ENCODE peak calls at places on chromosomes 4 and X, in four cellular contexts. K, X, W and L are unnamed samples.

GRCh38 chr4:139684351-139684750 is 18.7 kb downstream of the MGST2 start:
- DNase-seq in K (no peak), X (no peak), W (no peak), L (no peak)

GRCh38 chrX:53992589-53992988 is 51.7 kb downstream of the PHF8 start:
- DNase-seq in K (no peak), X (no peak), W (no peak), L (no peak)

GRCh38 chrX:64350521-64350920 is 44.7 kb downstream of the MTMR8 start:
- DNase-seq in X (no peak), K (no peak), W (no peak), L (no peak)

GRCh38 chr4:140579278-140579677 is 10.5 kb upstream of the UCP1 start:
- DNase-seq in W (no peak), K (no peak), X (no peak), L (no peak)

GRCh38 chrX:104118765-104119164 is 6.4 kb downstream of the ZCCHC18 start:
- DNase-seq in W (no peak), X (no peak), K (no peak), L (no peak)

GRCh38 chr4:4443821-4444220 is 56.9 kb downstream of the NSG1 start:
- DNase-seq in W (no peak), X (no peak), K (no peak), L (peak)

GRCh38 chr4:79331126-79331876 is 5.4 kb upstream of the NAA11 start:
- DNase-seq in K (no peak), W (no peak), X (no peak), L (no peak)

GRCh38 chrX:6941041-6941440 is 206.5 kb upstream of the STS start:
- DNase-seq in W (no peak), X (no peak), K (no peak), L (no peak)

GRCh38 chr4:184932343-184932742 is 85.9 kb upstream of the HELT start:
- DNase-seq in K (peak), X (no peak), W (no peak), L (no peak)

GRCh38 chr4:60759518-60760245 is 440.4 kb upstream of the ADGRL3 start:
- DNase-seq in W (no peak), X (no peak), K (no peak), L (no peak)
- TF ChIP-seq CTCF in W (no peak), X (peak), K (peak), L (no peak)

GRCh38 chrX:49177873-49178480 is 6.3 kb downstream of the PLP2 start:
- DNase-seq in X (no peak), W (no peak), K (no peak), L (no peak)

GRCh38 chrX:49176421-49177326 is 5.0 kb downstream of the PLP2 start:
- DNase-seq in W (peak), K (no peak), X (no peak), L (no peak)

GRCh38 chrX:49179358-49179757 is 6.8 kb downstream of the PRICKLE3 start:
- DNase-seq in K (no peak), W (no peak), X (no peak), L (no peak)

GRCh38 chrX:49177338-49177833 is 5.7 kb downstream of the PLP2 start:
- DNase-seq in X (no peak), K (no peak), W (peak), L (no peak)

GRCh38 chrX:49178537-49178936 is 6.8 kb downstream of the PLP2 start:
- DNase-seq in X (no peak), K (no peak), W (no peak), L (no peak)
- H3K4me3 ChIP-seq in X (no peak), K (no peak), W (no peak), L (no peak)

DNA sequence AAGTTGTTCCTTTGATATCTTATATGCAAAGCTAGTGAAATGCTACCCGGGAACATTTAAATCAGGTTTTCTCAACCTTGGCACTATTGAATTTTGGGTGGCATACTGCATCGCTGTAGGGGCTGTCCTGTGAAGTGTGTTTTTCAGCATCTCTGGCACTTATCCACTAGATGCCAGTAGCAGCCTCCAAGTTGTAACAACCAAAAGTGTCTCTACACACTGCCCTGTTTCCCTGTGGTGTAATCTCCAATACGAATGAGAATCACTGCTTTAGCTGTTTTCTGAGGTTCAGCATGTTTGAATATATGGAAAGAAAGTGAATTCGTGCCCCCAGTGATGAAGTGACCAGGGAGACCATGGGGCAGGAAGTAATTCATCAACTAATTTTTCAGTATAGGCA is 551.6 kb upstream of the PRKX start:
- DNase-seq in K (no peak), X (no peak), W (no peak), L (no peak)
- TF ChIP-seq CTCF in K (no peak), X (no peak), W (no peak), L (no peak)

GRCh38 chr4:117400039-117400835 is 314.9 kb upstream of the TRAM1L1 start:
- DNase-seq in X (no peak), K (no peak), W (no peak), L (no peak)
- H3K4me3 ChIP-seq in X (no peak), K (no peak), W (no peak), L (no peak)

DNA sequence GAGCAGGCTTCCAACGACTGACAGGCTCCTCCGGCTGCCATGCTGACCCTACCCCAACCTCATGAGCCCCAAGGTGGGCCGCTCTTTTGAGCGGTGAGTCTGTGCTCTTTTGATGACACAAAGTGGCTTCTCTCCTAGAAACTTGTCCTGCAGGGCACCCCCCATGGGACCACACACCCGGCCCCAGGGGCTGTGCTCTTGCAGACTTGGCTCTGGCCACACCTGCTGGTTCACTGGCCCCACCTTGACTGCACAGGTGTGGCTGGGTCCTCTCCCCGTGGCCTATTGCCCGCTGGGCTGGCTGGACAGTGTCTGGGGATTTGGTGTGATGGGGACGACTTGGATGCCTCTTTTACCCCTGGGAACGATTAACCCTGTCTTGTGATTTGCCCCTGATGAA is 1.5 kb upstream of the CPZ start:
- DNase-seq in K (no peak), W (no peak), X (no peak), L (no peak)
- TF ChIP-seq CTCF in K (no peak), W (no peak), X (no peak), L (no peak)

GRCh38 chrX:21658152-21658737 is at the start of gene KLHL34:
- DNase-seq in K (no peak), X (no peak), W (peak), L (no peak)

GRCh38 chrX:21657318-21658151 is 595 bp downstream of the KLHL34 start:
- DNase-seq in W (no peak), X (no peak), K (no peak), L (no peak)

GRCh38 chrX:21656587-21657317 is 1.4 kb downstream of the KLHL34 start:
- DNase-seq in X (no peak), K (no peak), W (no peak), L (no peak)

GRCh38 chrX:21659320-21659719 is 1.2 kb upstream of the KLHL34 start:
- DNase-seq in X (no peak), W (no peak), K (no peak), L (no peak)

DNA sequence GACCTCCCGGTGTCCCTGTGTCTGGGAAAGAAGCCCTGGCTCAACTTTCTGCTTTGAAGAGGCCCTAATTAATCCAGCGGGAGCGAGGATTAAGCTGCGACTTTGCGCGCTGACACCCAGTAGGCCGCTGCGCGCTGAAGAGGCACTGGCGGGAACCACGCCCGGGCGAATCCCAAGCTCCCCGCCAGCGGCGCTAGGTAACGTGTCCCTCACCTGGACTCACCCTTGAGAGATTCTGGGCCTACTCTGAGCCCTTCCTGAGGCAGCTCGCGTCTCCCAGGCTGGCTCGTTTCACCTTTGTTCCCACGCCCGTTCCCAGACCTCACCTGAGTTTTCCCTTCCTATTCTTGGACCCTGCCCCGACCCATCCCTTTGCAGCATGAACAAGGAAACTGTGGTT is 616 bp upstream of the KLHL34 start:
- DNase-seq in X (no peak), K (no peak), W (peak), L (no peak)
- H3K4me3 ChIP-seq in X (peak), K (no peak), W (no peak), L (no peak)

DNA sequence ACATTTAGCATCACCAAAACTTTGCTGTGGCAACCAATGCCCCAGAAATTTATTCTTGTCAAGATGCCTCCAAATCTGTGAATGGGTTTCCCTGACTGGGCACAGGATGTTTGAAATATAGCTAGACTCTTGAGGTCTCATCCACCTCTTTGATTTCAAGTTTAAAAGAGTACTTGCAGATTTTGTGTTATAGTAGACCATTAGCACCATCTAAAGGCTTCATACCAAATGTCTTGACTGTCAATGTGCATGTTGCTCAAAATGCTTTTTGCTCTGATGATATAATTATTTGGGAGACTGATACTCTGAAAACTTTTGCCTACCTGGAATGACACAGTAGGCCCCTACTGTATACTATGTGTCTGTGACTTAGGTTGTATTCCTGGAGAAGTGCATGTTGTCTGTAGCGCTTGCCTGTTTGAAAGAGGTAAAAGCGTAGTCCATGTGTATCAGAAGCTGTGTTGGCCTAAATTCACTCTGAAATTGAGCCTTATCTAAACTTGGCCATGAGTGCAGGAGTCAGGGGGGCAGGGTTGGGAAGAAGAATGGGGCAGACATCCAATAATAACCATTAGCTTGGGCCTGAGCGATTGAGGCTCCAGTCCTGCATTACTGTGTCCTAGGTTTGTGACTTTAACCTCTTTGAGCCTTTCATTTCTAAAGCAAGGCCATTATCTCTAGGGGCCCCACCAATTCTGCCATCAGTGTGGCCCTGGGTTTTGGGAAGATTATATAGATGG is 33.8 kb downstream of the NDP start:
- DNase-seq in W (no peak), K (no peak), X (no peak), L (no peak)
- TF ChIP-seq CTCF in W (no peak), K (peak), X (no peak), L (no peak)

GRCh38 chr4:40720931-40721330 is 28.8 kb upstream of the NSUN7 start:
- DNase-seq in K (no peak), X (no peak), W (no peak), L (no peak)

GRCh38 chr4:40721730-40722171 is 28.0 kb upstream of the NSUN7 start:
- DNase-seq in K (no peak), X (no peak), W (no peak), L (no peak)

GRCh38 chr4:40719008-40719623 is 30.6 kb upstream of the NSUN7 start:
- DNase-seq in K (peak), W (no peak), X (peak), L (peak)

GRCh38 chr4:40720351-40720750 is 29.4 kb upstream of the NSUN7 start:
- DNase-seq in W (no peak), X (no peak), K (no peak), L (no peak)

GRCh38 chr4:40718571-40718970 is 31.2 kb upstream of the NSUN7 start:
- DNase-seq in X (peak), W (peak), K (peak), L (no peak)
- H3K4me3 ChIP-seq in X (no peak), W (no peak), K (peak), L (no peak)

GRCh38 chrX:155148724-155149537 is 67.3 kb upstream of the VBP1 start:
- DNase-seq in X (no peak), W (no peak), K (peak), L (peak)
- TF ChIP-seq CTCF in X (peak), W (no peak), K (peak), L (peak)

GRCh38 chr4:64538219-64538618 is 129.0 kb upstream of the TECRL start:
- DNase-seq in K (peak), X (no peak), W (no peak), L (no peak)

GRCh38 chr4:64533637-64534036 is 124.4 kb upstream of the TECRL start:
- DNase-seq in W (no peak), X (no peak), K (no peak), L (no peak)

GRCh38 chr4:64539234-64539849 is 130.1 kb upstream of the TECRL start:
- DNase-seq in X (peak), K (peak), W (no peak), L (peak)
- H3K4me3 ChIP-seq in X (no peak), K (no peak), W (no peak), L (no peak)